ENCODE peak calls at places on chromosome 17, in nine cellular contexts. N is A549, D is SK-N-SH, T is OCI-LY7, E is heart right ventricle, R is AG04450, V is K562, I is H9, Y is left ventricle myocardium inferior. L is an unnamed sample.

GRCh38 chr17:14903810-14904209 is 361.3 kb downstream of the PMP22 start:
- DNase-seq in N (no peak), D (no peak), T (no peak), E (no peak), R (no peak), V (no peak), I (no peak), Y (no peak), L (no peak)

GRCh38 chr17:2468270-2468669 is 43.4 kb downstream of the METTL16 start:
- DNase-seq in N (no peak), D (no peak), T (no peak), E (no peak), R (peak; percentile 87), V (no peak), I (no peak), Y (no peak), L (no peak)

GRCh38 chr17:34409352-34409751 is 46.3 kb upstream of the CCL1 start:
- DNase-seq in N (no peak), D (no peak), T (no peak), E (no peak), R (no peak), V (no peak), I (no peak), Y (no peak), L (no peak)

GRCh38 chr17:45841883-45842525 is 2.7 kb upstream of the SPPL2C start:
- DNase-seq in N (no peak), D (no peak), T (no peak), E (no peak), R (no peak), V (no peak), I (no peak), Y (no peak), L (no peak)

GRCh38 chr17:1673041-1673790 is 11.5 kb downstream of the PRPF8 start:
- DNase-seq in N (no peak), D (no peak), T (no peak), E (no peak), R (no peak), V (no peak), I (no peak), Y (no peak), L (peak; percentile 32)

GRCh38 chr17:38587956-38588771 is 17.6 kb downstream of the SRCIN1 start:
- DNase-seq in N (no peak), D (no peak), T (peak; percentile 34), E (no peak), R (no peak), V (no peak), I (no peak), Y (no peak), L (no peak)

GRCh38 chr17:79970576-79971068 is 65.0 kb downstream of the TBC1D16 start:
- DNase-seq in N (peak; percentile 75), D (peak; percentile 33), T (peak; percentile 82), E (no peak), R (no peak), V (peak; percentile 48), I (peak; percentile 85), Y (peak; percentile 15), L (no peak)

GRCh38 chr17:10622610-10623485 is 34.3 kb downstream of the MYH3 start:
- DNase-seq in N (no peak), D (no peak), T (no peak), E (no peak), R (no peak), V (no peak), I (no peak), Y (no peak), L (no peak)

GRCh38 chr17:50817838-50818237 is 17.5 kb upstream of the WFIKKN2 start:
- DNase-seq in N (no peak), D (no peak), T (no peak), E (no peak), R (no peak), V (no peak), I (no peak), Y (no peak), L (no peak)

GRCh38 chr17:82565551-82565950 is 46.0 kb downstream of the FOXK2 start:
- DNase-seq in N (no peak), D (no peak), T (no peak), E (no peak), R (no peak), V (no peak), I (no peak), Y (no peak), L (no peak)

GRCh38 chr17:81179861-81180260 is 13.8 kb upstream of the AATK start:
- DNase-seq in N (no peak), D (no peak), T (no peak), E (no peak), R (no peak), V (no peak), I (no peak), Y (no peak), L (no peak)

GRCh38 chr17:76353004-76353598 is 615 bp downstream of the PRPSAP1 start:
- DNase-seq in N (no peak), D (peak; percentile 89), T (peak; percentile 34), E (peak; percentile 18), R (no peak), V (peak; percentile 56), I (peak; percentile 50), Y (peak; percentile 36), L (peak; percentile 22)

GRCh38 chr17:42287305-42288077 is 807 bp upstream of the STAT5A start:
- DNase-seq in N (no peak), D (peak; percentile 41), T (no peak), E (peak; percentile 53), R (no peak), V (no peak), I (peak; percentile 41), Y (peak; percentile 42), L (peak; percentile 47)

GRCh38 chr17:37116802-37117201 is 168.0 kb downstream of the AATF start:
- DNase-seq in N (no peak), D (no peak), T (no peak), E (no peak), R (no peak), V (no peak), I (peak; percentile 24), Y (no peak), L (no peak)

GRCh38 chr17:81573794-81574642 is 21.9 kb upstream of the FAAP100 start:
- DNase-seq in N (no peak), D (peak; percentile 65), T (no peak), E (no peak), R (no peak), V (no peak), I (peak; percentile 31), Y (no peak), L (no peak)

GRCh38 chr17:4987767-4988083 is 250 bp upstream of the CAMTA2 start:
- DNase-seq in N (no peak), D (no peak), T (peak; percentile 26), E (no peak), R (no peak), V (no peak), I (no peak), Y (no peak), L (no peak)
- TF ChIP-seq CTCF in N (no peak), D (no peak), T (no peak), E (no peak), R (no peak), V (no peak), I (no peak), Y (no peak), L (no peak)

DNA sequence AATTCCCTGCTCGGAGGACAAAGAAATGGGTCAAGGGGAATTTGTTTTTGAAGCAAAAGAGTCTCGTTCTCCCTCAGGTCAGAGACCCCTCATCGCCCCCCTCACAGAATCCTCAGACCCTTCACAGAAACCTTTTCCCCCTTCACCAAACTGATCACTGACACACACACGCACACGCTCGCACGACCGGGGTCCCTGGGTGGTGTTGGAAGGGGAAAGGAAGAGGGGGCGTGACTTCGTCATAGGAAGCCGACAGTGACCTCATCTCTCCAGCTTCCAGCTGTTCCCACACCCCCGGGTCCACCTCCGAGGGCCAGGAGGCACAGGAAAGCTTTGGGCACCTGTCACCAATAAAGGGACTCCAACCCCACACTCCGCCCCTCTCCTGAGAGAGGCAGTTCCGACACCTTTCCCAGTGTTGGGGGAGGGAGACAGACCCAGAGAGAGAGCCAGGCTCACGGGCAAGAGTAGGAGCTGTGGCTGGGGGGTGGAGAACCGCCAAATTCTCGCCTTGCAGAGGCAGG is 1.2 kb downstream of the ASGR1 start:
- DNase-seq in N (no peak), D (peak; percentile 70), T (no peak), E (peak; percentile 30), R (no peak), V (no peak), I (peak; percentile 78), Y (no peak), L (no peak)
- H3K27ac ChIP-seq in N (peak overlapping the region; percentile 88), D (no peak overlapping the region), T (no peak overlapping the region), E (no peak overlapping the region), R (no peak overlapping the region), V (no peak overlapping the region), I (no peak overlapping the region), Y (no peak overlapping the region), L (no peak overlapping the region)

DNA sequence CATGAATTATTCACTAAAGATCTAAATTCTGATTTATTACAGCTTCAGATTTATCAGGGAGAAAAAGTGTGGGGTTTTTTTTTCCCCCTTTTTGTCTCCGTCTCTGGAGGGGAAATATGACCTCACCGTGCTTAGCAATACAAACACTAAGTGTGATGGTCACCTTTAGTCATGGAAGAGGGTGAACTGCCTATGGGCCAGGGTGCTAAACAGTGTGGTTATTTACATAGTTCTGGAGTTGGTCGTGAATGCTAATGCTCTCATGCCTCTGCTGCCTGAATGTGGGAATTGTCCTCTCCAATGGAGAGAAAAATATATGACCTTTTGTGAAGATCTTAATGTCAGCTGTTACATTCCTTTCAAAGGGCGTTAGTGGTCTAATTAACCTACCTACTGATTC is 44.8 kb upstream of the MSI2 start:
- DNase-seq in N (peak; percentile 17), D (no peak), T (no peak), E (no peak), R (no peak), V (no peak), I (no peak), Y (no peak), L (no peak)
- TF ChIP-seq CTCF in N (no peak), D (no peak), T (no peak), E (no peak), R (no peak), V (no peak), I (no peak), Y (no peak), L (no peak)

GRCh38 chr17:19003966-19004600 is 481 bp downstream of the FAM83G start:
- DNase-seq in N (peak; percentile 58), D (peak; percentile 54), T (no peak), E (no peak), R (no peak), V (peak; percentile 65), I (peak; percentile 83), Y (no peak), L (no peak)
- H3K27ac ChIP-seq in N (peak overlapping the region; percentile 98), D (peak overlapping the region; percentile 38), T (no peak overlapping the region), E (no peak overlapping the region), R (peak overlapping the region; percentile 77), V (peak overlapping the region; percentile 81), I (no peak overlapping the region), Y (no peak overlapping the region), L (peak overlapping the region; percentile 53)

DNA sequence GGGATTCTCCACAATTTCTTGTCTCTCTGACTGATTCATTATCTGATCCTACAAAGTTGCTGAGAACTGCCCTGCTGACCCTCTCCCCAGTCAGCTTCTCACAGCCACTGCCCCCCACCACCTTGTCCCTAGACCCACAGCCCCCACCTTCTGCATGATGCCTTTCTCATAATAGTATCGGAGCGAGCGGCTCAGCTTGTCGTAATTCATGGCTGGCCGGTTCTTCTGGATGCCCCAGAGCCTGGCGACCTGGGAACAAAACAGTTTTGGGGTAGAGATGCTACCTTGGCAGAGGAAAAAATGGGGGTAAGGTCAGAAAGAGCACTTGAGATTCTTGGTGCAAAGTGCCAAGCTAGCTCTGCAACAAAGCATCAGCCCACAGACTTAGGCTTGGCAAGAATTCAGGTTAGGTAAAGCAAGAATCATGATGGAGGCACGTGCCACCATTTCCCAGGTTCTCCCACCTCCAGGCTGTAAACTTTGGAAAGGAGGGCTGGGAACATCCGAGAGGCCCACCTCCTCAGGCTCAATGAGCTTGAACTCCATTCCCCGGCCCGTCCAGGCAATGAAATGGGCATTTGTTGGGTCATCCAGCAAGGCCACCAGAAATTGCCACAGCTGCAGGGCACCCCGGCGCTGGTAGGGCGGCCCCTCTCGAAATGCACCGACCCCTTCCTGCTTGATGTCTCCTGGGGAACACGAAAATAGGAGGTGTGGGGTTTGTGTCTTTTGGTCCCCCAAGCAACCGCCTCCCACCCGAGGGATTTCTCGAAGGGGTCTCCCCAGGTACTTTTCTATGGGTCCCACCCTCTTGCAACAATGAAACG is 16.9 kb downstream of the ETV4 start:
- DNase-seq in N (no peak), D (no peak), T (no peak), E (no peak), R (no peak), V (no peak), I (no peak), Y (no peak), L (no peak)
- TF ChIP-seq CTCF in N (no peak), D (no peak), T (no peak), E (no peak), R (no peak), V (no peak), I (no peak), Y (no peak), L (no peak)

L was measured in psoas muscle.